ENCODE peak calls at places on chromosomes 16 and 17, in nine cellular contexts. N, I, Z, K, B, V, E, W and D are unnamed samples.

GRCh38 chr17:63446981-63447687 is 1.0 kb upstream of the CYB561 start:
- DNase-seq in V (no peak), K (peak), B (no peak), W (no peak), N (no peak), E (no peak), Z (peak), I (peak), D (no peak)

GRCh38 chr16:19861811-19862327 is 22.8 kb downstream of the GPRC5B start:
- DNase-seq in E (no peak), K (no peak), I (no peak), B (no peak), V (peak), Z (no peak), W (peak), N (no peak), D (no peak)

GRCh38 chr16:82924075-82924854 is 297.5 kb downstream of the CDH13 start:
- DNase-seq in W (no peak), N (no peak), E (no peak), B (no peak), I (no peak), V (no peak), Z (no peak), K (no peak), D (no peak)

GRCh38 chr17:59652119-59652518 is 32.4 kb downstream of the CLTC start:
- DNase-seq in V (no peak), W (no peak), K (no peak), Z (no peak), E (no peak), N (peak), I (no peak), B (no peak), D (no peak)

GRCh38 chr17:57124053-57124452 is 39.0 kb downstream of the AKAP1 start:
- DNase-seq in E (no peak), K (no peak), N (no peak), Z (no peak), W (no peak), I (no peak), B (no peak), V (no peak), D (no peak)

GRCh38 chr17:64042700-64043485 is 22.5 kb upstream of the ICAM2 start:
- DNase-seq in B (no peak), V (no peak), E (no peak), N (peak), W (no peak), K (no peak), I (no peak), Z (no peak), D (no peak)

GRCh38 chr16:1612320-1613111 is at the start of gene CRAMP1:
- DNase-seq in K (peak), W (no peak), E (peak), Z (peak), N (no peak), V (peak), B (peak), I (peak), D (peak)

GRCh38 chr17:39928868-39929651 is 1.5 kb downstream of the LRRC3C start:
- DNase-seq in W (no peak), K (no peak), B (no peak), I (no peak), E (no peak), N (peak), Z (no peak), V (no peak), D (no peak)

GRCh38 chr17:19363460-19364035 is 1.0 kb upstream of the B9D1 start:
- DNase-seq in N (no peak), Z (no peak), E (no peak), K (no peak), W (no peak), V (no peak), I (no peak), B (peak), D (no peak)

GRCh38 chr16:4415538-4416199 is 727 bp downstream of the CORO7 start:
- DNase-seq in V (peak), K (no peak), I (peak), B (peak), E (peak), W (peak), N (no peak), Z (peak), D (peak)

GRCh38 chr16:28146536-28146935 is 65.2 kb downstream of the XPO6 start:
- DNase-seq in B (no peak), V (no peak), I (no peak), E (no peak), Z (no peak), W (no peak), N (no peak), K (no peak), D (no peak)

GRCh38 chr16:57260294-57260929 is 15.4 kb downstream of the ARL2BP start:
- DNase-seq in E (peak), Z (no peak), I (no peak), B (peak), K (peak), W (no peak), N (peak), V (no peak), D (peak)

GRCh38 chr17:81173761-81174160 is 7.7 kb upstream of the AATK start:
- DNase-seq in E (no peak), I (no peak), K (no peak), W (no peak), B (no peak), Z (no peak), N (no peak), V (no peak), D (no peak)

GRCh38 chr17:54996441-54996840 is 27.9 kb downstream of the STXBP4 start:
- DNase-seq in V (no peak), I (no peak), K (no peak), W (no peak), B (no peak), N (no peak), E (no peak), Z (no peak), D (no peak)

GRCh38 chr17:57766307-57766943 is 21.3 kb upstream of the CCDC182 start:
- DNase-seq in Z (no peak), K (no peak), W (no peak), B (no peak), E (no peak), V (no peak), N (no peak), I (no peak), D (no peak)

GRCh38 chr17:76635659-76636360 is 7.7 kb downstream of the ST6GALNAC1 start:
- DNase-seq in B (no peak), Z (no peak), E (no peak), I (no peak), N (no peak), W (no peak), K (no peak), V (no peak), D (no peak)

GRCh38 chr17:71378036-71378435 is 742.8 kb upstream of the SOX9 start:
- DNase-seq in W (no peak), V (no peak), Z (no peak), N (no peak), B (no peak), E (no peak), I (no peak), K (no peak), D (no peak)

GRCh38 chr17:72334205-72334604 is 213.4 kb downstream of the SOX9 start:
- DNase-seq in K (no peak), V (no peak), W (no peak), N (peak), B (no peak), I (no peak), Z (no peak), E (no peak), D (no peak)

GRCh38 chr16:57186630-57187507 is 740 bp downstream of the RSPRY1 start:
- DNase-seq in B (no peak), V (no peak), E (peak), W (no peak), I (peak), Z (peak), N (peak), K (peak), D (peak)

GRCh38 chr16:8998114-8998513 is 34.4 kb upstream of the USP7 start:
- DNase-seq in I (no peak), W (no peak), N (peak), Z (no peak), K (no peak), E (peak), V (no peak), B (no peak), D (no peak)

GRCh38 chr17:30344283-30345088 is 10.6 kb upstream of the TMIGD1 start:
- DNase-seq in K (peak), E (no peak), I (no peak), N (peak), B (peak), W (no peak), Z (peak), V (peak), D (no peak)

GRCh38 chr17:45129940-45130639 is 2.2 kb downstream of the PLCD3 start:
- DNase-seq in I (no peak), Z (no peak), N (no peak), B (no peak), K (peak), V (no peak), W (no peak), E (no peak), D (no peak)

GRCh38 chr17:82348866-82349265 is 10.2 kb upstream of the TEX19 start:
- DNase-seq in I (no peak), B (no peak), V (no peak), E (no peak), W (no peak), Z (no peak), K (no peak), N (no peak), D (no peak)

GRCh38 chr17:21689604-21690003 is 2.7 kb upstream of the KCNJ18 start:
- DNase-seq in E (no peak), I (no peak), Z (no peak), B (peak), K (no peak), N (peak), W (no peak), V (no peak), D (no peak)

GRCh38 chr16:69567031-69567680 is 1.4 kb downstream of the NFAT5 start:
- DNase-seq in B (no peak), W (no peak), I (peak), Z (peak), N (no peak), V (no peak), E (peak), K (peak), D (peak)

GRCh38 chr16:7211781-7212180 is 120.9 kb upstream of the RBFOX1 start:
- DNase-seq in I (no peak), K (no peak), V (no peak), E (no peak), Z (no peak), N (no peak), B (no peak), W (no peak), D (no peak)

GRCh38 chr16:66269631-66270332 is 96.7 kb upstream of the CDH5 start:
- DNase-seq in B (no peak), K (no peak), Z (no peak), E (peak), I (no peak), W (no peak), N (peak), V (no peak), D (no peak)

GRCh38 chr16:20074089-20074956 is 633 bp upstream of the GPR139 start:
- DNase-seq in B (no peak), K (no peak), V (no peak), N (no peak), E (no peak), W (no peak), Z (no peak), I (no peak), D (no peak)

GRCh38 chr17:35254107-35254802 is 11.4 kb downstream of the SLFN5 start:
- DNase-seq in N (peak), E (peak), K (no peak), W (no peak), I (no peak), V (no peak), B (peak), Z (peak), D (no peak)

GRCh38 chr17:81314410-81315169 is 19.5 kb upstream of the SLC38A10 start:
- DNase-seq in I (no peak), V (no peak), B (no peak), E (no peak), N (no peak), W (no peak), Z (no peak), K (no peak), D (no peak)

GRCh38 chr17:9389116-9389515 is 186.5 kb downstream of the STX8 start:
- DNase-seq in K (no peak), Z (peak), B (peak), I (peak), N (peak), W (no peak), E (peak), V (no peak), D (peak)

GRCh38 chr17:19448341-19449268 is 37.6 kb downstream of the RNF112 start:
- DNase-seq in Z (peak), V (peak), W (no peak), K (peak), E (peak), N (peak), B (no peak), I (no peak), D (no peak)

GRCh38 chr17:51035436-51035835 is 85.2 kb downstream of the SPAG9 start:
- DNase-seq in B (no peak), I (no peak), Z (no peak), V (no peak), K (no peak), N (peak), E (peak), W (no peak), D (no peak)

GRCh38 chr17:67289174-67289876 is 44.3 kb upstream of the HELZ start:
- DNase-seq in N (peak), I (no peak), Z (peak), V (peak), E (peak), K (no peak), W (no peak), B (peak), D (no peak)

GRCh38 chr17:62791235-62792121 is 16.6 kb downstream of the MARCHF10 start:
- DNase-seq in I (no peak), Z (no peak), B (no peak), N (peak), K (no peak), E (no peak), V (no peak), W (no peak), D (no peak)

GRCh38 chr16:17555176-17555575 is 84.4 kb upstream of the XYLT1 start:
- DNase-seq in E (no peak), K (no peak), V (no peak), B (no peak), Z (no peak), I (no peak), W (no peak), N (peak), D (no peak)

GRCh38 chr16:49057391-49057790 is 224.2 kb downstream of the CBLN1 start:
- DNase-seq in V (no peak), B (no peak), N (no peak), I (no peak), E (no peak), K (no peak), Z (no peak), W (no peak), D (no peak)

GRCh38 chr16:72202014-72202413 is 30.1 kb upstream of the PMFBP1 start:
- DNase-seq in E (no peak), I (no peak), W (no peak), V (no peak), Z (no peak), B (no peak), K (no peak), N (no peak), D (no peak)